ENCODE peak calls at places on chromosomes 12 and 14, in seven cellular contexts. X, K, B, N, O, F and L are unnamed samples.

GRCh38 chr14:105088812-105089745 is 23.8 kb upstream of the GPR132 start:
- DNase-seq in X (no peak), K (no peak), B (no peak), N (no peak), O (no peak), F (no peak), L (no peak)

GRCh38 chr14:99003646-99004045 is 268.4 kb downstream of the BCL11B start:
- DNase-seq in X (no peak), K (no peak), B (no peak), N (no peak), O (no peak), F (no peak), L (no peak)

GRCh38 chr14:85380891-85381290 is 149.1 kb upstream of the FLRT2 start:
- DNase-seq in X (no peak), K (no peak), B (no peak), N (no peak), O (no peak), F (no peak), L (no peak)

GRCh38 chr12:53604581-53604980 is 21.6 kb downstream of the ATF7 start:
- DNase-seq in X (no peak), K (no peak), B (no peak), N (no peak), O (no peak), F (no peak), L (no peak)

GRCh38 chr14:89030921-89031320 is 206.5 kb downstream of the TTC8 start:
- DNase-seq in X (no peak), K (no peak), B (no peak), N (no peak), O (no peak), F (no peak), L (no peak)

GRCh38 chr12:42473561-42473960 is 116.0 kb downstream of the PRICKLE1 start:
- DNase-seq in X (no peak), K (no peak), B (no peak), N (no peak), O (no peak), F (no peak), L (no peak)

GRCh38 chr12:65666876-65667275 is 157.4 kb upstream of the HMGA2 start:
- DNase-seq in X (no peak), K (no peak), B (peak; percentile 49), N (no peak), O (no peak), F (no peak), L (no peak)

GRCh38 chr14:103109789-103110415 is 13.4 kb upstream of the TNFAIP2 start:
- DNase-seq in X (peak; percentile 50), K (peak; percentile 66), B (peak; percentile 28), N (peak; percentile 73), O (no peak), F (no peak), L (peak; percentile 69)

GRCh38 chr14:73713804-73714655 is at the start of gene PNMA1:
- DNase-seq in X (no peak), K (peak; percentile 88), B (peak; percentile 88), N (peak; percentile 69), O (no peak), F (peak; percentile 98), L (peak; percentile 99)

GRCh38 chr14:49975286-49975685 is 82.4 kb downstream of the ARF6 start:
- DNase-seq in X (peak; percentile 93), K (no peak), B (no peak), N (no peak), O (no peak), F (no peak), L (no peak)

GRCh38 chr12:93103154-93103553 is 174.1 kb upstream of the EEA1 start:
- DNase-seq in X (no peak), K (no peak), B (no peak), N (no peak), O (no peak), F (no peak), L (no peak)

GRCh38 chr12:102612008-102612407 is 131.6 kb upstream of the IGF1 start:
- DNase-seq in X (no peak), K (no peak), B (no peak), N (no peak), O (no peak), F (no peak), L (no peak)

GRCh38 chr12:104632724-104633181 is 176.0 kb downstream of the CHST11 start:
- DNase-seq in X (no peak), K (no peak), B (no peak), N (no peak), O (no peak), F (no peak), L (no peak)

GRCh38 chr14:69289811-69290520 is 30.0 kb downstream of the GALNT16 start:
- DNase-seq in X (no peak), K (peak; percentile 19), B (no peak), N (no peak), O (no peak), F (no peak), L (no peak)

GRCh38 chr12:71397433-71397954 is 42.1 kb upstream of the LGR5 start:
- DNase-seq in X (no peak), K (no peak), B (no peak), N (no peak), O (no peak), F (no peak), L (no peak)

GRCh38 chr14:91458612-91459011 is 41.0 kb upstream of the CCDC88C start:
- DNase-seq in X (no peak), K (no peak), B (no peak), N (no peak), O (no peak), F (no peak), L (no peak)

GRCh38 chr12:46269429-46270241 is 792 bp upstream of the SLC38A1 start:
- DNase-seq in X (no peak), K (peak; percentile 70), B (no peak), N (no peak), O (no peak), F (no peak), L (peak; percentile 40)

GRCh38 chr12:473198-473597 is 13.5 kb downstream of the B4GALNT3 start:
- DNase-seq in X (no peak), K (no peak), B (no peak), N (no peak), O (no peak), F (no peak), L (no peak)

DNA sequence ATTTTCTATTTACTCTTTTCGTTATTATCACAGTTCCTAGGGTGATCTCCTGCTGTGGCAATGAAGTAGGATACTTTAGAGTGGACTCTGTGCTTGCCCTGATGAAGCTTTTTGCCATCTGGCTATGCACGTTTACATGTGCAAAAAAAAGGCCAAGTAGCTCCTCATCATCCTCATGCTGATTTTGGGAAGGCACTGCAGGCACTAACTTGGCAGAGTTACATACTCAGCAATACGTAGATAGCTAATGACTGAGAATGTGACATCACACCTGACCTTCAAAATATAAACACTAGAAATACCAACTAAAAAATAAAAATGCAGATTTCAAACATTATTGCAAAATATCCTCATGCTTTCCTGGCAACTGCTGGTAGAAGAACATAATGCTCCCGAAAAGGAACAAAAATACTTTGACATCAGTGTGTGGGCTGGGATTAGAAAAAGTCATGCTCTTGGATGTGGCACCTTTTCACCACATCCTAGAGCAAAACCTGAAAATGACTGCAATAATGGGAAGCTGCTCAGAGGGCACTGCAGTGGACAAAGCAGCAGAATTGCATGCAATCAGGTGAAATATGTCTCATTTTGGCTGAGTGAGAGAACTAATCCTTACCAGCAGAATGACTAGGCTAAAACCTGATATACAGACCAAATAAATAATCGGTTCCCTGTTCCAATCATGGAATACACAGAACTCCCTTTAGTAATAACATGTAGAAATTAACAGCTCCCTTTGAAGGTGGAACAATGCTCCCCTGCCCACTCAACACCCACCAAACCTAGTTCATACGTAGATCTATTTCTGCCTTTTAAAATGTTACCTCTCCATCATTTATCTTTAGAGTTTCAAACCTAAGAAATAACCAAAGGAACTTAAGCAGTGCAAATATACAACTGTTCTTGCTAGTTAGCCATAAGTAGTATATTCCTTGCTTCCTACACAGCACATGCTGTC is 153.4 kb upstream of the ABCD2 start:
- DNase-seq in X (no peak), K (no peak), B (no peak), N (no peak), O (no peak), F (no peak), L (no peak)
- TF ChIP-seq JUND in X (no peak), K (no peak), B (no peak), N (no peak), O (no peak), F (no peak), L (no peak)

DNA sequence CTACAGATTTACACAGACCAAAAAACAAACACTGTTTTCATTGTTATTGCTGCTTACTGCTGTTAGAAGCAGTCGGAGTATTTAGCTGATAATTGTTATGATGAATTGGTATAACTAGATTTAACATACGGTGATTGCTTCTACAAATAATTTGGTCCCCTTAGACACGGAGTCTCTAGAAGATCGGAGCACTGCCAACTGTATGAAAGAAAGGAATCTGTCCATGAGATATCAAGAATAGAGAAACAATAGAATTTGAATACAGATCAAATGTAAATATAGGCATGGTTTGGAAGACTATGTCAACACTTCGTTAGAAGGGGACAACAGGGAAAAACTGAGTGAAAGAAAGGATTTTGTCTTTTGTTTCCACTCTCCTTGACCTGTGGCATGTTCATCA is 110.9 kb downstream of the PPP2R5E start:
- DNase-seq in X (no peak), K (no peak), B (no peak), N (no peak), O (no peak), F (no peak), L (no peak)
- TF ChIP-seq JUND in X (no peak), K (no peak), B (no peak), N (no peak), O (no peak), F (no peak), L (no peak)

GRCh38 chr12:91620422-91620821 is 437.8 kb upstream of the DCN start:
- DNase-seq in X (no peak), K (no peak), B (no peak), N (no peak), O (no peak), F (no peak), L (no peak)

GRCh38 chr12:91618281-91618680 is 435.7 kb upstream of the DCN start:
- DNase-seq in X (no peak), K (no peak), B (no peak), N (no peak), O (no peak), F (no peak), L (peak; percentile 80)

GRCh38 chr12:91627225-91627624 is 444.6 kb upstream of the DCN start:
- DNase-seq in X (no peak), K (no peak), B (no peak), N (no peak), O (no peak), F (no peak), L (peak; percentile 58)

GRCh38 chr12:91620949-91621348 is 438.3 kb upstream of the DCN start:
- DNase-seq in X (no peak), K (no peak), B (no peak), N (no peak), O (no peak), F (no peak), L (no peak)

DNA sequence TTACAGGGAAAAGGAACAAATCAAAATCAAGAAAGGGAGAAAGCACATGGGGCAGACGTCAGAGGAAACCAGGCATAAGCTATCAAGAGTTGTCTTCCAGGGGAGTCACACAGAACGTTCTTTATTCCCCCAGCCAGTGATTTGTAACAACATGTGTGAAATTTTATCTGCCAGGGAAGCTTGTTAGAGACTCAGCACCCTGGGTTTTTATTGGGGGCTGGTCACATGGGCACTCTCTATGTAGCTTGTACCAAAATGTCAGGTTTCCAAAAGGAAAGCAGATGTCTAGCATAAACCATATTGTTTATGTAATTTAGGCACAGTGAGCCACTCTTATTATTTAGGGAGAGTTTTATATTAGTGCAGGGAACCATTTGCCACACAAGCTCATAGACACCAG is 440.4 kb upstream of the DCN start:
- DNase-seq in X (no peak), K (no peak), B (no peak), N (no peak), O (no peak), F (no peak), L (no peak)
- TF ChIP-seq JUND in X (no peak), K (no peak), B (no peak), N (no peak), O (no peak), F (no peak), L (no peak)

GRCh38 chr14:46399049-46399448 is 252.5 kb downstream of the RPL10L start:
- DNase-seq in X (no peak), K (no peak), B (no peak), N (no peak), O (no peak), F (no peak), L (no peak)
- TF ChIP-seq JUND in X (no peak), K (no peak), B (no peak), N (no peak), O (no peak), F (no peak), L (no peak)